ENCODE peak calls at places on chromosomes 7 and 10, in six cellular contexts. L is GM20000, O is HCT116, N is nephron progenitor cell, J is fibroblast of lung, R is dorsolateral prefrontal cortex. T is an unnamed sample.

GRCh38 chr7:2444476-2444875 is 31.7 kb downstream of the GRIFIN start:
- DNase-seq in J (peak), N (no peak), O (no peak), L (no peak), R (peak), T (no peak)

GRCh38 chr7:79176859-79177477 is 276.5 kb downstream of the MAGI2 start:
- DNase-seq in N (peak), O (peak), J (peak), R (no peak), L (no peak), T (no peak)

GRCh38 chr7:93036807-93037206 is 81.0 kb downstream of the SAMD9 start:
- DNase-seq in J (no peak), R (no peak), O (no peak), L (peak), N (no peak), T (peak)

GRCh38 chr7:149732111-149732561 is 41.3 kb downstream of the ZNF467 start:
- DNase-seq in N (no peak), O (no peak), L (no peak), J (no peak), R (no peak), T (no peak)

GRCh38 chr10:116044722-116045374 is 228.2 kb downstream of the GFRA1 start:
- DNase-seq in R (no peak), O (no peak), N (no peak), J (peak), L (no peak), T (no peak)

GRCh38 chr7:99221866-99222265 is 14.0 kb upstream of the KPNA7 start:
- DNase-seq in R (no peak), N (no peak), J (no peak), O (no peak), L (no peak), T (no peak)

GRCh38 chr10:112763916-112764520 is 186.0 kb upstream of the TCF7L2 start:
- DNase-seq in J (peak), R (no peak), N (no peak), O (no peak), L (no peak), T (no peak)

GRCh38 chr10:69374242-69374641 is 42.5 kb downstream of the TACR2 start:
- DNase-seq in L (no peak), N (no peak), O (no peak), R (no peak), J (no peak), T (no peak)

GRCh38 chr7:55193245-55193644 is 171.9 kb upstream of the LANCL2 start:
- DNase-seq in O (no peak), R (no peak), J (peak), N (no peak), L (no peak), T (no peak)

GRCh38 chr10:121596668-121597503 is 1.4 kb downstream of the FGFR2 start:
- DNase-seq in O (no peak), J (no peak), L (peak), R (peak), N (peak), T (no peak)

GRCh38 chr7:148395990-148396716 is 194.4 kb upstream of the C7orf33 start:
- DNase-seq in N (peak), O (no peak), L (no peak), J (no peak), R (no peak), T (no peak)

GRCh38 chr10:59536576-59537014 is 173.1 kb downstream of the SLC16A9 start:
- DNase-seq in N (no peak), L (no peak), O (no peak), R (no peak), J (peak), T (no peak)

GRCh38 chr10:21993360-21994001 is 10.0 kb downstream of the DNAJC1 start:
- DNase-seq in O (peak), J (peak), N (no peak), L (peak), R (no peak), T (peak)

GRCh38 chr10:52639652-52640051 is 132.9 kb downstream of the MBL2 start:
- DNase-seq in R (no peak), J (no peak), L (no peak), N (no peak), O (no peak), T (no peak)

GRCh38 chr10:73625004-73625883 is 16.0 kb downstream of the MYOZ1 start:
- DNase-seq in R (peak), J (peak), N (peak), L (peak), O (no peak), T (peak)

GRCh38 chr10:13340626-13341370 is 7.3 kb downstream of the SEPHS1 start:
- DNase-seq in L (peak), R (no peak), N (no peak), O (no peak), J (no peak), T (peak)

GRCh38 chr10:79316671-79317431 is 30.4 kb upstream of the PPIF start:
- DNase-seq in L (peak), J (no peak), R (no peak), N (no peak), O (no peak), T (peak)

GRCh38 chr10:74994714-74995308 is 116.6 kb upstream of the SAMD8 start:
- DNase-seq in R (no peak), J (peak), L (no peak), N (no peak), O (no peak), T (no peak)

GRCh38 chr7:94400643-94401042 is 5.9 kb downstream of the COL1A2 start:
- DNase-seq in R (no peak), J (no peak), N (no peak), O (no peak), L (no peak), T (no peak)

DNA sequence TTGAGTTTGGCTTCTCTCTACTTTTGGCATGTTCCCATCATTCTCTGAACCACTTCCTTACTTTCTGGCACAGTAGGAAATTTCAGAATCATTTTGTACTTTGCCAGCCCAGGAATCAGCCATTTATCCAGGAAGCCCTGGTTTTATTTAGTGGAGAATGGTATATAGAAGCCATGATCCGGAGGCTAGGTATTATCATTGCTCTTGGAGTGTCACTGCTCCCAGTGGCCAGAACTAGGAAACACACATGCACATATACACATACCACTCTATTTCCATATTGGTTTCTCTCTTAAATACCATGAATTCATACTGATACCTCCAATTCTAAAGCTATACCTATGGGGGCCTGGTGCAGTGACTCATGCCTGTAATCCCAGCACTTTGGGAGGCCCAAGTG is 36.3 kb downstream of the SUFU start:
- DNase-seq in J (peak), L (peak), R (no peak), O (peak), N (no peak), T (peak)
- TF ChIP-seq CTCF in J (no peak), L (no peak), R (peak), O (peak), N (peak), T (peak)

DNA sequence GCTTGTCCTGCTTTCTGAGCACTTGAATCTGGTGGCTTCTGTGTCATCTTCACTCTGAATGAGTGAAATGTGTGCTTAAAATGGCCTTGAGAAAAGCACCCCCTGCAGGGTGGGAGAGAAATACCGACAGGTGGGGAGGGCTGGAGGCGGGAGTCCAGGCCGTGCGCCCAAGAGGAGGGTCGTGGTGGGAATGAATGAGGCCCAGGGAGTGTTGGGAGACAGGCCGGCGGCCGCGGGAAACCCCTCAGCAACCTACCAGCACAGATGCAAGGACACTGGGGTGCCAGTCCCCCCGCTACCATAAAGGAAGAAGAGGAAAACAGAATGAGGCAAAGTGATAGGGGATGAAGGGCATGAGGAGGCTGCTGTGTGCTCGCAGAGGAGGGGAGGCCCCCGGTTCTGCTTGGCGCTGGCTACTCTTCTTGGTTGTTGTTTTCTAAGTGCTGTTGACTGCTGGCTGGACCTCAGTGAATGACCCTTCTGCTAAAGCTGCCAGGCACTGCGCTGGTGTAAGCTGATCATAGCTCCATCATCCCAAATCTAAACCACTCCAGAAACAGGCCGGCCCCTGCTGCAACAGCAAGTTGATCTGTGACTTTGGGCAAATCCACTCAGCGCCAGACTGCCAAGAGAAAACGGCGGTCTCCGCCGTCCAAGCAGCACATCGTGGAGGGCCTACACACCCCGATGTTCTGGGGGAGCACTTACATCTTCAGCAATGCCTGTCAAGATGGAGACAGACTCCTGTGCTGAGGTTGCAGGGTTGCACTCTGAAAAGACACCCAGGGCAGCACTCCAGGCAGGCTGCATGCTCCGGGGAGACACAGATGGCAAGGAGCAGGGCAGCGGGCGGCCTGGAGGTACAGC is 378.5 kb downstream of the DNAJB6 start:
- DNase-seq in L (no peak), J (no peak), N (no peak), R (no peak), O (no peak), T (no peak)
- TF ChIP-seq CTCF in L (no peak), J (no peak), N (no peak), R (no peak), O (peak), T (no peak)

GRCh38 chr10:93977442-93977841 is 16.3 kb upstream of the PLCE1 start:
- DNase-seq in N (no peak), J (no peak), L (no peak), O (no peak), R (no peak), T (no peak)
- TF ChIP-seq CTCF in N (no peak), J (no peak), L (no peak), O (peak), R (no peak), T (peak)

DNA sequence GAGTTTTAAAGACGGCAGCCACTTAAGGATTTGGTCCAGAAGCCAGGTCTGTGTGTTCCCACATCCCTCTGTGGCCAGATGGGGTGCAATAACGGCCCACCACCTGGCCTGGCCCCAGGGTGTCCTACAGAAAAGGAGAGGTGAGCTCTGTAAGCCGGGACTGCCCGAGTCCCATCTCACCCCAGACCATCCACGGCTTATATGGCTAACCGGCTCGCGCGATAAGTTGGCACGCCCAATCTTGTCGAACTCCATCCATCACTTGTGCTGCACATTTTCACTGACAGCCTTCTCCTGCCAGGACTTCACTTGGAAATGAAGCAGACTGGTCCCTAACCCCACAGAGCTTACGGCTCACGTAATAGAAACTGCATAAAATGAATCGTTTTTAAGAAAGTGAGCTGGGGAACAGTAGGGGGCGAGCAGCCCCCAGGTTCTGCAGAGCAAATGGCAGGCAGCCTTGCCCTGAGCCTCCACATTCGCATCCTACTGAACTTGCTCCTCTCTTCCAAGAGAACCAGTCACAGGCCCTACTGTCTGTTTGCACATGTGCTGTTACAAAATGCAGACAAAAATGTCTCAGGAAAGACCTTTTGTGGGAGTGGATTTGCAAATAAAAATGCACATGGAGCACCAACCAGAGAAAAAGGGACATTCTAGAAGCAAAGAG is 98.2 kb downstream of the TNS3 start:
- DNase-seq in O (no peak), R (no peak), L (no peak), J (peak), N (no peak), T (no peak)
- TF ChIP-seq CTCF in O (peak), R (no peak), L (no peak), J (peak), N (no peak), T (peak)

T was measured in GM06990.